ENCODE peak calls at places on chromosomes 7 and 10, in nine cellular contexts. P is H9, O is neural progenitor cell, L is fibroblast of lung, X is HAP-1, I is ovary, M is cardiac muscle cell, K is suprapubic skin, Z is tibial nerve. V is an unnamed sample.

GRCh38 chr7:158323741-158324396 is 263.8 kb downstream of the PTPRN2 start:
- DNase-seq in P (peak; percentile 17), O (no peak), L (no peak), X (no peak), I (no peak), M (no peak), K (no peak), Z (no peak), V (no peak)

GRCh38 chr10:5840314-5841307 is 27.4 kb upstream of the GDI2 start:
- DNase-seq in P (no peak), O (peak; percentile 16), L (peak; percentile 25), X (no peak), I (no peak), M (peak; percentile 78), K (no peak), Z (peak; percentile 10), V (no peak)

GRCh38 chr7:47253650-47254080 is 328.2 kb downstream of the TNS3 start:
- DNase-seq in P (peak; percentile 51), O (peak; percentile 50), L (peak; percentile 73), X (no peak), I (peak; percentile 65), M (peak; percentile 69), K (no peak), Z (peak; percentile 41), V (no peak)

GRCh38 chr10:123326674-123327073 is 172.5 kb downstream of the BUB3 start:
- DNase-seq in P (no peak), O (no peak), L (no peak), X (no peak), I (no peak), M (no peak), K (no peak), Z (no peak), V (no peak)

GRCh38 chr7:116071629-116072028 is 41.1 kb upstream of the TFEC start:
- DNase-seq in P (no peak), O (no peak), L (no peak), X (no peak), I (no peak), M (no peak), K (no peak), Z (no peak), V (no peak)

GRCh38 chr7:150450491-150450992 is at the start of gene GIMAP8:
- DNase-seq in P (no peak), O (no peak), L (no peak), X (no peak), I (no peak), M (peak; percentile 4), K (no peak), Z (peak; percentile 27), V (peak; percentile 81)

GRCh38 chr10:62811159-62811875 is 4.8 kb downstream of the EGR2 start:
- DNase-seq in P (no peak), O (no peak), L (no peak), X (no peak), I (no peak), M (no peak), K (no peak), Z (no peak), V (no peak)

GRCh38 chr7:75743455-75743859 is 4.7 kb upstream of the HIP1 start:
- DNase-seq in P (no peak), O (no peak), L (no peak), X (peak; percentile 29), I (no peak), M (peak; percentile 52), K (no peak), Z (no peak), V (no peak)

GRCh38 chr10:5977471-5978370 is at the start of gene IL15RA:
- DNase-seq in P (peak; percentile 61), O (peak; percentile 62), L (peak; percentile 73), X (peak; percentile 41), I (peak; percentile 66), M (peak; percentile 71), K (no peak), Z (peak; percentile 26), V (peak; percentile 91)

GRCh38 chr10:92573798-92574544 is at the start of gene IDE:
- DNase-seq in P (peak; percentile 95), O (peak; percentile 94), L (peak; percentile 95), X (peak; percentile 92), I (peak; percentile 86), M (peak; percentile 91), K (peak; percentile 92), Z (peak; percentile 72), V (peak; percentile 95)

GRCh38 chr7:128879939-128880746 is 17.5 kb downstream of the ATP6V1F start:
- DNase-seq in P (peak; percentile 86), O (peak; percentile 90), L (peak; percentile 48), X (peak; percentile 78), I (peak; percentile 62), M (peak; percentile 77), K (no peak), Z (no peak), V (peak; percentile 81)

DNA sequence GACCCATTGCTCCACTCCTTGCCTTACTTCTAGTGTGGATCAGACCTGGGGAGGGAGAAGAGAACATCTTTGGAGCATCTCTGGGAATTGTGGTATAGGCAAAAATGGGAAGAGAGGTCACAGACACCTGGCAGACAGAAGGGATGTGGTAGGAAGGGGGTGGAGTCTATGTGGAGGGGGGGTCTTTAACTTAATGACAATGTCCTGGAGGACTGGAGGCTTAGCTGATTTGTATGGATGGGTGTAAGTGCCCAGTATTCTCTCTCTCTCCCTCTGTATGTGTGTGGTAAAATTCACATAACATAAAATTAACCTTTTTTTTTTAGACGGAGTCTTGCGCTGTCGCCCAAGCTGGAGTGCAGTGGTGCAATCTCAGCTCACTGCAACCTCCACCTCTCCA is 3.1 kb upstream of the LDB1 start:
- DNase-seq in P (no peak), O (no peak), L (no peak), X (no peak), I (no peak), M (no peak), K (no peak), Z (no peak), V (no peak)
- H3K9me3 ChIP-seq in P (no peaks in the 10 kb centered on the region), O (no peaks in the 10 kb centered on the region), L (no peaks in the 10 kb centered on the region), X (no peaks in the 10 kb centered on the region), I (no peaks in the 10 kb centered on the region), M (no peaks in the 10 kb centered on the region), K (no peaks in the 10 kb centered on the region), Z (no peaks in the 10 kb centered on the region), V (no peaks in the 10 kb centered on the region)

GRCh38 chr7:131306777-131307176 is 20.9 kb upstream of the MKLN1 start:
- DNase-seq in P (no peak), O (no peak), L (no peak), X (no peak), I (no peak), M (no peak), K (no peak), Z (no peak), V (no peak)
- H3K4me1 ChIP-seq in P (no peaks in the 10 kb centered on the region), O (no peaks in the 10 kb centered on the region), L (no peaks in the 10 kb centered on the region), X (no peaks in the 10 kb centered on the region), I (peaks cover 3% of the 10 kb centered on the region), M (no peaks in the 10 kb centered on the region), K (no peaks in the 10 kb centered on the region), Z (no peaks in the 10 kb centered on the region), V (no peaks in the 10 kb centered on the region)

DNA sequence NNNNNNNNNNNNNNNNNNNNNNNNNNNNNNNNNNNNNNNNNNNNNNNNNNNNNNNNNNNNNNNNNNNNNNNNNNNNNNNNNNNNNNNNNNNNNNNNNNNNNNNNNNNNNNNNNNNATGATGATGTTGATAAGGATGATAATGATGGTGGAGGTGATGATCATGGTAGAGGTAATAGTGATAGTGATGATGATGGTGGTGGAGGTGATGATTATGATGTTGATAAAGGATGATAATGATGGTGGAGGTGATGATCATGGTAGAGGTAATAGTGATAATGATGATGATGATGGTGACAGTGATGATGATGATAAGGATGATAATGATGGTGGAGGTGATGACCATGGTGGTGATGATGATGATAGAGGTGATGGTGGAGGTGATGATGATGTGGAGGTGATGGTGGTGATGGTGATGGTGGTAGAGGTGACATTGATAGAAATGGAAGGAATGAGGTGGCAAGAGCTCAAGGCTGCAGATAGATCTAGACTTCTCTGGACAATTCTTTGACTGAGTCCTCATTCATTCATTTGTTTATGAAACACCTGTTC is 47.8 kb downstream of the FAM20C start:
- DNase-seq in P (no peak), O (no peak), L (no peak), X (no peak), I (no peak), M (no peak), K (no peak), Z (no peak), V (no peak)
- H3K9me3 ChIP-seq in P (no peaks in the 10 kb centered on the region), O (no peaks in the 10 kb centered on the region), L (no peaks in the 10 kb centered on the region), X (no peaks in the 10 kb centered on the region), I (no peaks in the 10 kb centered on the region), M (no peaks in the 10 kb centered on the region), K (no peaks in the 10 kb centered on the region), Z (no peaks in the 10 kb centered on the region), V (no peaks in the 10 kb centered on the region)

DNA sequence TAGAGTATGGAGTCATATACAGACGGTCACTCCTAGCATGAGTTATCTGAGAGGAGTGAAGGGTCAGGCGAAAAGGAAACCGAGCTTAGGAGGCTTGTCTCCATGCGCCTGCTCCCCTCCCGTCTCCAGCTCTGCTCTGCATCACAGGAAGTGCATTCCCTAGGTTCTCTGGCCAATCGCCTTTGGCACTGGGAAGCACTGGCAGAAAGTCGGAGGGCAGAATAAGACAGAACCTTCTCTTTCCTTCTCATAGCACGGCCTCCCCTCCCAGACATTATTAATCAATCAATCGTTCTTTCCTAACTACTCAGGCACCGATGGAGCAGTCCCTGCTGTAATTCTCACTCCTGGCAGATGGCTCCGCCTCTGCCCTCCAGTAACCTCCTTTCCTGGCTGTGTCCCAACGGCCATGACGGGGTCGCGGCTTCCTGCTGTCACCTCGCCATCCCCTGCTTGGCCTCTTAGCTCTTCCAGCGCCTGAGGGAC is 177.1 kb downstream of the FRMD4A start:
- DNase-seq in P (peak; percentile 67), O (no peak), L (no peak), X (no peak), I (no peak), M (peak; percentile 21), K (no peak), Z (no peak), V (no peak)
- H3K4me1 ChIP-seq in P (no peaks in the 10 kb centered on the region), O (no peaks in the 10 kb centered on the region), L (no peaks in the 10 kb centered on the region), X (no peaks in the 10 kb centered on the region), I (no peaks in the 10 kb centered on the region), M (no peaks in the 10 kb centered on the region), K (no peaks in the 10 kb centered on the region), Z (no peaks in the 10 kb centered on the region), V (no peaks in the 10 kb centered on the region)

GRCh38 chr10:99537381-99538286 is 4.9 kb downstream of the NKX2-3 start:
- DNase-seq in P (peak; percentile 72), O (peak; percentile 72), L (no peak), X (peak; percentile 54), I (no peak), M (no peak), K (no peak), Z (no peak), V (no peak)

GRCh38 chr10:99534456-99534938 is 1.8 kb downstream of the NKX2-3 start:
- DNase-seq in P (no peak), O (no peak), L (no peak), X (no peak), I (no peak), M (no peak), K (no peak), Z (no peak), V (no peak)

GRCh38 chr10:99534939-99535763 is 2.4 kb downstream of the NKX2-3 start:
- DNase-seq in P (peak; percentile 58), O (peak; percentile 82), L (no peak), X (no peak), I (no peak), M (peak; percentile 30), K (no peak), Z (no peak), V (no peak)

GRCh38 chr10:99536400-99537254 is 3.9 kb downstream of the NKX2-3 start:
- DNase-seq in P (peak; percentile 62), O (peak; percentile 92), L (no peak), X (peak; percentile 53), I (no peak), M (no peak), K (no peak), Z (no peak), V (no peak)

GRCh38 chr10:99535764-99536399 is 3.1 kb downstream of the NKX2-3 start:
- DNase-seq in P (peak; percentile 49), O (peak; percentile 49), L (no peak), X (no peak), I (no peak), M (no peak), K (no peak), Z (no peak), V (no peak)
- H3K9me3 ChIP-seq in P (no peaks in the 10 kb centered on the region), O (no peaks in the 10 kb centered on the region), L (no peaks in the 10 kb centered on the region), X (peaks cover 4% of the 10 kb centered on the region), I (no peaks in the 10 kb centered on the region), M (no peaks in the 10 kb centered on the region), K (no peaks in the 10 kb centered on the region), Z (no peaks in the 10 kb centered on the region), V (no peaks in the 10 kb centered on the region)

V was measured in upper lobe of right lung.